ENCODE peak calls at places on chromosomes 2 and 18, in five cellular contexts. One of them, this sample, is unnamed.

GRCh38 chr2:26968001-26968400 is 2.4 kb upstream of the MAPRE3 start:
- DNase-seq in left ventricle myocardium inferior: no peak
- DNase-seq in uterus: no peak
- DNase-seq in thyroid gland: no peak
- DNase-seq in effector memory CD4-positive, alpha-beta T cell: no peak
- DNase-seq in this sample: no peak

GRCh38 chr2:25544445-25544844 is 128.9 kb downstream of the DTNB start:
- DNase-seq in left ventricle myocardium inferior: no peak
- DNase-seq in uterus: no peak
- DNase-seq in thyroid gland: no peak
- DNase-seq in effector memory CD4-positive, alpha-beta T cell: no peak
- DNase-seq in this sample: no peak

GRCh38 chr2:127125821-127126220 is 18.9 kb upstream of the BIN1 start:
- DNase-seq in left ventricle myocardium inferior: no peak
- DNase-seq in uterus: no peak
- DNase-seq in thyroid gland: no peak
- DNase-seq in effector memory CD4-positive, alpha-beta T cell: no peak
- DNase-seq in this sample: no peak

GRCh38 chr2:104871566-104872033 is 17.7 kb downstream of the POU3F3 start:
- DNase-seq in left ventricle myocardium inferior: no peak
- DNase-seq in uterus: no peak
- DNase-seq in thyroid gland: no peak
- DNase-seq in effector memory CD4-positive, alpha-beta T cell: no peak
- DNase-seq in this sample: no peak

GRCh38 chr2:164896226-164896625 is 54.6 kb upstream of the COBLL1 start:
- DNase-seq in left ventricle myocardium inferior: no peak
- DNase-seq in uterus: no peak
- DNase-seq in thyroid gland: no peak
- DNase-seq in effector memory CD4-positive, alpha-beta T cell: no peak
- DNase-seq in this sample: no peak

GRCh38 chr2:226797289-226797988 is 2.2 kb downstream of the IRS1 start:
- DNase-seq in left ventricle myocardium inferior: peak; percentile 48
- DNase-seq in uterus: peak; percentile 58
- DNase-seq in thyroid gland: peak; percentile 73
- DNase-seq in effector memory CD4-positive, alpha-beta T cell: no peak
- DNase-seq in this sample: no peak

GRCh38 chr2:200466703-200467418 is 43.0 kb downstream of the KCTD18 start:
- DNase-seq in left ventricle myocardium inferior: no peak
- DNase-seq in uterus: peak; percentile 69
- DNase-seq in thyroid gland: no peak
- DNase-seq in effector memory CD4-positive, alpha-beta T cell: peak; percentile 11
- DNase-seq in this sample: no peak

GRCh38 chr18:45060102-45060501 is 379.4 kb downstream of the SETBP1 start:
- DNase-seq in left ventricle myocardium inferior: no peak
- DNase-seq in uterus: no peak
- DNase-seq in thyroid gland: no peak
- DNase-seq in effector memory CD4-positive, alpha-beta T cell: no peak
- DNase-seq in this sample: no peak

GRCh38 chr2:30208453-30208852 is 22.9 kb upstream of the LBH start:
- DNase-seq in left ventricle myocardium inferior: peak; percentile 53
- DNase-seq in uterus: peak; percentile 75
- DNase-seq in thyroid gland: peak; percentile 71
- DNase-seq in effector memory CD4-positive, alpha-beta T cell: peak; percentile 16
- DNase-seq in this sample: peak; percentile 71

GRCh38 chr18:61531182-61531581 is 198.0 kb downstream of the CDH20 start:
- DNase-seq in left ventricle myocardium inferior: peak; percentile 40
- DNase-seq in uterus: no peak
- DNase-seq in thyroid gland: no peak
- DNase-seq in effector memory CD4-positive, alpha-beta T cell: no peak
- DNase-seq in this sample: no peak

GRCh38 chr2:1717129-1717528 is 27.2 kb downstream of the PXDN start:
- DNase-seq in left ventricle myocardium inferior: no peak
- DNase-seq in uterus: no peak
- DNase-seq in thyroid gland: no peak
- DNase-seq in effector memory CD4-positive, alpha-beta T cell: no peak
- DNase-seq in this sample: peak; percentile 74

GRCh38 chr2:103462101-103462500 is 700.3 kb downstream of the TMEM182 start:
- DNase-seq in left ventricle myocardium inferior: no peak
- DNase-seq in uterus: no peak
- DNase-seq in thyroid gland: no peak
- DNase-seq in effector memory CD4-positive, alpha-beta T cell: no peak
- DNase-seq in this sample: no peak

GRCh38 chr2:227888289-227888688 is 16.9 kb downstream of the DAW1 start:
- DNase-seq in left ventricle myocardium inferior: no peak
- DNase-seq in uterus: no peak
- DNase-seq in thyroid gland: peak; percentile 22
- DNase-seq in effector memory CD4-positive, alpha-beta T cell: no peak
- DNase-seq in this sample: no peak

GRCh38 chr2:168935810-168936581 is 34.9 kb downstream of the G6PC2 start:
- DNase-seq in left ventricle myocardium inferior: no peak
- DNase-seq in uterus: no peak
- DNase-seq in thyroid gland: no peak
- DNase-seq in effector memory CD4-positive, alpha-beta T cell: no peak
- DNase-seq in this sample: no peak

GRCh38 chr18:69580107-69580506 is 179.4 kb downstream of the DOK6 start:
- DNase-seq in left ventricle myocardium inferior: no peak
- DNase-seq in uterus: no peak
- DNase-seq in thyroid gland: no peak
- DNase-seq in effector memory CD4-positive, alpha-beta T cell: no peak
- DNase-seq in this sample: no peak

GRCh38 chr18:60895181-60895580 is 438.0 kb upstream of the CDH20 start:
- DNase-seq in left ventricle myocardium inferior: no peak
- DNase-seq in uterus: no peak
- DNase-seq in thyroid gland: no peak
- DNase-seq in effector memory CD4-positive, alpha-beta T cell: no peak
- DNase-seq in this sample: no peak

GRCh38 chr2:182866461-182867369 is at the start of gene FRZB:
- DNase-seq in left ventricle myocardium inferior: peak; percentile 73
- DNase-seq in uterus: peak; percentile 87
- DNase-seq in thyroid gland: peak; percentile 41
- DNase-seq in effector memory CD4-positive, alpha-beta T cell: no peak
- DNase-seq in this sample: peak; percentile 53

GRCh38 chr18:58229162-58229561 is 185.1 kb downstream of the NEDD4L start:
- DNase-seq in left ventricle myocardium inferior: no peak
- DNase-seq in uterus: no peak
- DNase-seq in thyroid gland: no peak
- DNase-seq in effector memory CD4-positive, alpha-beta T cell: no peak
- DNase-seq in this sample: no peak

GRCh38 chr2:2763998-2764355 is 432.9 kb upstream of the MYT1L start:
- DNase-seq in left ventricle myocardium inferior: no peak
- DNase-seq in uterus: no peak
- DNase-seq in thyroid gland: peak; percentile 77
- DNase-seq in effector memory CD4-positive, alpha-beta T cell: no peak
- DNase-seq in this sample: no peak

GRCh38 chr2:127400897-127401756 is 13.4 kb upstream of the MAP3K2 start:
- DNase-seq in left ventricle myocardium inferior: no peak
- DNase-seq in uterus: no peak
- DNase-seq in thyroid gland: peak; percentile 56
- DNase-seq in effector memory CD4-positive, alpha-beta T cell: no peak
- DNase-seq in this sample: no peak

GRCh38 chr2:164922119-164922518 is 33.2 kb downstream of the SLC38A11 start:
- DNase-seq in left ventricle myocardium inferior: no peak
- DNase-seq in uterus: no peak
- DNase-seq in thyroid gland: no peak
- DNase-seq in effector memory CD4-positive, alpha-beta T cell: no peak
- DNase-seq in this sample: no peak

GRCh38 chr2:176553685-176554106 is 284.5 kb downstream of the MTX2 start:
- DNase-seq in left ventricle myocardium inferior: peak; percentile 54
- DNase-seq in uterus: peak; percentile 74
- DNase-seq in thyroid gland: peak; percentile 65
- DNase-seq in effector memory CD4-positive, alpha-beta T cell: no peak
- DNase-seq in this sample: peak; percentile 48

GRCh38 chr2:54578668-54579045 is 122.5 kb downstream of the SPTBN1 start:
- DNase-seq in left ventricle myocardium inferior: no peak
- DNase-seq in uterus: no peak
- DNase-seq in thyroid gland: no peak
- DNase-seq in effector memory CD4-positive, alpha-beta T cell: no peak
- DNase-seq in this sample: no peak

GRCh38 chr2:69717902-69718301 is 24.0 kb upstream of the ANXA4 start:
- DNase-seq in left ventricle myocardium inferior: no peak
- DNase-seq in uterus: no peak
- DNase-seq in thyroid gland: no peak
- DNase-seq in effector memory CD4-positive, alpha-beta T cell: no peak
- DNase-seq in this sample: no peak

GRCh38 chr18:45464619-45465018 is 150.7 kb upstream of the SLC14A2 start:
- DNase-seq in left ventricle myocardium inferior: peak; percentile 24
- DNase-seq in uterus: no peak
- DNase-seq in thyroid gland: no peak
- DNase-seq in effector memory CD4-positive, alpha-beta T cell: no peak
- DNase-seq in this sample: no peak

GRCh38 chr2:136012315-136012714 is 26.9 kb upstream of the DARS1 start:
- DNase-seq in left ventricle myocardium inferior: no peak
- DNase-seq in uterus: no peak
- DNase-seq in thyroid gland: no peak
- DNase-seq in effector memory CD4-positive, alpha-beta T cell: no peak
- DNase-seq in this sample: no peak

GRCh38 chr2:11093467-11093866 is 61.8 kb upstream of the SLC66A3 start:
- DNase-seq in left ventricle myocardium inferior: no peak
- DNase-seq in uterus: no peak
- DNase-seq in thyroid gland: no peak
- DNase-seq in effector memory CD4-positive, alpha-beta T cell: no peak
- DNase-seq in this sample: no peak

DNA sequence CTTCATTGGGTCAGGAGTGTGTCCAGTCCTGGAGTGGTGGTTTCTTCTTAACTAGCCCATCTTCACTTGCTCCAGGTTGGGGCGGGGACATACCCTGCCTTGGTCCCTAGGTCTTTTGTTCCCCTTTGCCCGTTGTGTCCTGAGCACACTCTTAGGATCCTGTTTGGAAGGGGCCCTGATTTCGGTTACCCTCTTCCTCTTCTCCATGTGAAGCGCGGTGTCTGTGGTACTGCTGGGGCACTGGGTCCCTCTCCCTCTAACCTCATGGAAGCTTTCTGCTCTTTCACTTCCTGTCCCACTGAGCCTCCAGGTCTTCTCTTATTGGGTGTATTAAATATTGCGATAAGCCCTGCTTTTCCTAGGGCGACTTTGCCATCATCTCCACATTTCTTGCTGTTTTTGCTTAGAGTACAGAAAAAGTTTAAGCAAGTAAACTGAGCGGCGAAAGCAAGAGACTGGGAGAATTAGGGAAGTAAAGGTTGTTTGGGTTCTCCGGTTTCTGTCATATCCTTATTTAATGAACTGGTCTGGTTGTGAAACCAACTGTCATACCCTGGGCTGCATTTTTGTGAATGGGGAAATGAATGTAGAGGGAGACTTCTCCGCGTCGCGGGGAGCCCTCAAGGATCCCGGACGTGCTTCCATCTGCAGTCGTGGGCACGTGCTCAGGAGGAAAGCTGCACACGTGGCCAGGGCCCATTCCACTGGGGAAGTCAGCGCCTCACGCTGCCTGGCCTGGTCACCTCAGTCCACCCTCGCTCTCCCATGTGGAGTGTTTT is 73.8 kb upstream of the B3GNT7 start:
- DNase-seq in left ventricle myocardium inferior: peak; percentile 45
- DNase-seq in uterus: no peak
- DNase-seq in thyroid gland: no peak
- DNase-seq in effector memory CD4-positive, alpha-beta T cell: no peak
- DNase-seq in this sample: no peak
- H3K4me3 ChIP-seq in left ventricle myocardium inferior: no peak overlapping the region
- H3K4me3 ChIP-seq in uterus: no peak overlapping the region
- H3K4me3 ChIP-seq in thyroid gland: no peak overlapping the region
- H3K4me3 ChIP-seq in effector memory CD4-positive, alpha-beta T cell: no peak overlapping the region
- H3K4me3 ChIP-seq in this sample: no peak overlapping the region

DNA sequence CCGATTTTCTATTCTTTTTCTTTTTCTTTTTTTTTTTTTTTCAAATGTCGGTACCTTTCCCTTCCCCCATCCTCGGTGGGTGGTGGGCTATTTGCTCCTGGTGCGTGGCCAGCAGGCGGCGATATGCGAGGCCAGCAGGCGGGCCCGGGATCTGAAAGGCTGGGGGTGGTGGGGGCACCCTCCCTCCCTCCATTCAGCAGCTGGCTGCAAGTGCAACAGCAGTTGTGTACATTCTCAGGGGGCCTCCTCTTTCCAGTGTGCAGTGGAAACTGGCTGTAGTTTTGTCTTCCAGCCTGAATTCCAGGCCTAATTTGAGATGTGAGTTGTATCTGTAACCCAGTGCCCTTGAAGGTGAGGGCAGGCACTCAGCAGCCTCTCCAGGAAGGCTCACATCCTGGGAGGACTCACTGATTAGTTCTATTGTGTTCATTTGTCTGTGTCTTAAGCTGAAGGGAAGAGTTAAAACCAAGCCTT is 3.1 kb downstream of the MYCN start:
- DNase-seq in left ventricle myocardium inferior: peak; percentile 38
- DNase-seq in uterus: no peak
- DNase-seq in thyroid gland: peak; percentile 74
- DNase-seq in effector memory CD4-positive, alpha-beta T cell: no peak
- DNase-seq in this sample: no peak
- H3K4me3 ChIP-seq in left ventricle myocardium inferior: peak overlapping the region; percentile 73
- H3K4me3 ChIP-seq in uterus: no peak overlapping the region
- H3K4me3 ChIP-seq in thyroid gland: no peak overlapping the region
- H3K4me3 ChIP-seq in effector memory CD4-positive, alpha-beta T cell: no peak overlapping the region
- H3K4me3 ChIP-seq in this sample: no peak overlapping the region

DNA sequence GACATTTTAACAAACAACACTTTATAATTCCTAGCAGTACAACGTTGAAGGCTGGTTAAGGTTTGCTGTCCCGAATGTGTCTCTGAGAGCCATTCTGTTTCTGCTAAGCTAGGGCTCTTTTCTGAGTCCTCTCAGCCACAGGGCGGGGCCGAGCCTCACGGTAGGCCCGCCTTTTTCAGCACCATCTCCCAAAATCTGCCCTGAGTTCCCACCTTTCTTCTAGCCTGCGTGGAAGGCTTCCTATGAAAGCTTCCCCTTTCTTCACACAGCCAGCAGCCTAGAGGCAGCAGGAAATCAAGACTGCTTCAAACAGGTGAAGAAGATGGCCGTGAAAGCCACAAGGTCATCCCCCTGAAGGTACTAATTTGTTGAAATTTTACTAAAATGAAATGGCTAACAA is 255.5 kb downstream of the CDH2 start:
- DNase-seq in left ventricle myocardium inferior: no peak
- DNase-seq in uterus: no peak
- DNase-seq in thyroid gland: no peak
- DNase-seq in effector memory CD4-positive, alpha-beta T cell: no peak
- DNase-seq in this sample: no peak
- H3K4me3 ChIP-seq in left ventricle myocardium inferior: no peak overlapping the region
- H3K4me3 ChIP-seq in uterus: no peak overlapping the region
- H3K4me3 ChIP-seq in thyroid gland: no peak overlapping the region
- H3K4me3 ChIP-seq in effector memory CD4-positive, alpha-beta T cell: no peak overlapping the region
- H3K4me3 ChIP-seq in this sample: no peak overlapping the region

GRCh38 chr2:171523969-171524401 is 1.7 kb downstream of the CYBRD1 start:
- DNase-seq in left ventricle myocardium inferior: no peak
- DNase-seq in uterus: no peak
- DNase-seq in thyroid gland: peak; percentile 57
- DNase-seq in effector memory CD4-positive, alpha-beta T cell: no peak
- DNase-seq in this sample: no peak
- H3K4me3 ChIP-seq in left ventricle myocardium inferior: peak overlapping the region; percentile 86
- H3K4me3 ChIP-seq in uterus: peak overlapping the region; percentile 67
- H3K4me3 ChIP-seq in thyroid gland: peak overlapping the region; percentile 69
- H3K4me3 ChIP-seq in effector memory CD4-positive, alpha-beta T cell: peak overlapping the region; percentile 49
- H3K4me3 ChIP-seq in this sample: no peak overlapping the region

DNA sequence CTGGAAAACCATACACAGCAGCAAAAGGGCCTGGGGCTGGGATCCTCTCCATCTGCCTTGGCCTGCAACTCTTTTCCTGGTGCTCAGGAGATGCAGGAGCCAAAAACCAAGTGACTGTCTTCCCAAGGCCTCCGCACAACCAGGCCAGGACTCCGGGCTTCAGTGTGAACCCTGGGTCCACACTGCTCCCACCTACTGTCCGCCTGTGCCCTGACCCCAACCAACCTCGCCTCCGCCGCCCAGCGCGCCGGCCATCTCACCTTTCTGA is 1.1 kb downstream of the FEV start:
- DNase-seq in left ventricle myocardium inferior: no peak
- DNase-seq in uterus: no peak
- DNase-seq in thyroid gland: no peak
- DNase-seq in effector memory CD4-positive, alpha-beta T cell: no peak
- DNase-seq in this sample: no peak
- H3K4me3 ChIP-seq in left ventricle myocardium inferior: peak overlapping the region; percentile 48
- H3K4me3 ChIP-seq in uterus: no peak overlapping the region
- H3K4me3 ChIP-seq in thyroid gland: no peak overlapping the region
- H3K4me3 ChIP-seq in effector memory CD4-positive, alpha-beta T cell: no peak overlapping the region
- H3K4me3 ChIP-seq in this sample: no peak overlapping the region

This sample was measured in body of pancreas.